ENCODE peak calls at places on chromosomes 5 and 9, in six cellular contexts. G is osteocyte, Y is AG10803, M is Calu3, Z is substantia nigra, V is nucleus accumbens. Q is an unnamed sample.

GRCh38 chr5:24110019-24110615 is 534.7 kb downstream of the CDH10 start:
- DNase-seq in M (no peak), Z (no peak), Y (peak), G (no peak), V (no peak), Q (no peak)

GRCh38 chr9:81374881-81375280 is 314.5 kb downstream of the TLE1 start:
- DNase-seq in V (no peak), Z (no peak), G (no peak), Y (no peak), M (no peak), Q (no peak)

GRCh38 chr5:116652196-116652729 is 77.6 kb upstream of the SEMA6A start:
- DNase-seq in M (peak), V (peak), G (no peak), Z (peak), Y (peak), Q (no peak)

GRCh38 chr9:123225374-123225813 is 43.0 kb downstream of the STRBP start:
- DNase-seq in M (peak), Z (no peak), G (no peak), Y (peak), V (peak), Q (peak)

GRCh38 chr5:14136228-14136627 is 6.9 kb upstream of the TRIO start:
- DNase-seq in V (no peak), G (no peak), M (no peak), Y (no peak), Z (no peak), Q (no peak)

GRCh38 chr9:69894720-69895119 is 74.1 kb downstream of the CFAP95 start:
- DNase-seq in Z (no peak), Y (no peak), M (no peak), V (no peak), G (no peak), Q (no peak)

GRCh38 chr5:56610093-56610698 is 205.2 kb upstream of the MAP3K1 start:
- DNase-seq in Y (no peak), V (no peak), Z (no peak), G (no peak), M (no peak), Q (no peak)

GRCh38 chr5:96528816-96529474 is 95.9 kb upstream of the PCSK1 start:
- DNase-seq in G (no peak), Y (no peak), M (no peak), Z (no peak), V (no peak), Q (no peak)

GRCh38 chr9:74770508-74771261 is 117.0 kb downstream of the TRPM6 start:
- DNase-seq in V (no peak), M (peak), Y (no peak), G (no peak), Z (no peak), Q (no peak)

GRCh38 chr5:14476791-14477435 is 104.7 kb upstream of the OTULINL start:
- DNase-seq in Y (peak), Z (no peak), G (no peak), V (no peak), M (no peak), Q (no peak)

GRCh38 chr5:17079562-17079961 is 137.9 kb upstream of the BASP1 start:
- DNase-seq in M (no peak), G (no peak), V (no peak), Z (no peak), Y (peak), Q (no peak)